ENCODE peak calls at places on chromosomes 4 and X, in five cellular contexts. One of them, this sample, is unnamed.

GRCh38 chrX:46574337-46574940 is 874 bp downstream of the CHST7 start:
- DNase-seq in SJSA1: peak
- DNase-seq in fibroblast of villous mesenchyme: no peak
- DNase-seq in suprapubic skin: no peak
- DNase-seq in mesenchymal stem cell: peak
- DNase-seq in this sample: no peak

GRCh38 chr4:55721651-55722050 is 85.6 kb upstream of the NMU start:
- DNase-seq in SJSA1: no peak
- DNase-seq in fibroblast of villous mesenchyme: no peak
- DNase-seq in mesenchymal stem cell: no peak
- DNase-seq in suprapubic skin: no peak
- DNase-seq in this sample: peak

GRCh38 chrX:40632199-40632598 is 9.0 kb downstream of the MPC1L start:
- DNase-seq in SJSA1: no peak
- DNase-seq in mesenchymal stem cell: no peak
- DNase-seq in suprapubic skin: no peak
- DNase-seq in fibroblast of villous mesenchyme: no peak
- DNase-seq in this sample: no peak

GRCh38 chr4:14912426-14912825 is 89.9 kb upstream of the CPEB2 start:
- DNase-seq in fibroblast of villous mesenchyme: no peak
- DNase-seq in suprapubic skin: no peak
- DNase-seq in mesenchymal stem cell: no peak
- DNase-seq in SJSA1: no peak
- DNase-seq in this sample: no peak

GRCh38 chrX:68684291-68684918 is 36.9 kb downstream of the STARD8 start:
- DNase-seq in SJSA1: no peak
- DNase-seq in fibroblast of villous mesenchyme: no peak
- DNase-seq in mesenchymal stem cell: peak
- DNase-seq in suprapubic skin: no peak
- DNase-seq in this sample: peak

GRCh38 chr4:176123710-176124407 is 58.2 kb downstream of the WDR17 start:
- DNase-seq in SJSA1: peak
- DNase-seq in mesenchymal stem cell: peak
- DNase-seq in suprapubic skin: no peak
- DNase-seq in fibroblast of villous mesenchyme: peak
- DNase-seq in this sample: peak

GRCh38 chr4:95304898-95305297 is 243.9 kb downstream of the UNC5C start:
- DNase-seq in mesenchymal stem cell: peak
- DNase-seq in SJSA1: peak
- DNase-seq in suprapubic skin: no peak
- DNase-seq in fibroblast of villous mesenchyme: peak
- DNase-seq in this sample: no peak

GRCh38 chr4:83285022-83285387 is 407 bp upstream of the COQ2 start:
- DNase-seq in fibroblast of villous mesenchyme: peak
- DNase-seq in SJSA1: no peak
- DNase-seq in mesenchymal stem cell: peak
- DNase-seq in suprapubic skin: no peak
- DNase-seq in this sample: peak

GRCh38 chr4:47213106-47213505 is 181.7 kb downstream of the GABRB1 start:
- DNase-seq in suprapubic skin: no peak
- DNase-seq in fibroblast of villous mesenchyme: no peak
- DNase-seq in mesenchymal stem cell: peak
- DNase-seq in SJSA1: peak
- DNase-seq in this sample: no peak

GRCh38 chrX:117839544-117839943 is 277.1 kb downstream of the KLHL13 start:
- DNase-seq in suprapubic skin: no peak
- DNase-seq in mesenchymal stem cell: no peak
- DNase-seq in fibroblast of villous mesenchyme: no peak
- DNase-seq in SJSA1: no peak
- DNase-seq in this sample: no peak

GRCh38 chr4:20464381-20464780 is 212.7 kb downstream of the SLIT2 start:
- DNase-seq in suprapubic skin: no peak
- DNase-seq in mesenchymal stem cell: peak
- DNase-seq in SJSA1: peak
- DNase-seq in fibroblast of villous mesenchyme: peak
- DNase-seq in this sample: no peak

GRCh38 chrX:37905436-37906147 is 58.2 kb upstream of the DYNLT3 start:
- DNase-seq in mesenchymal stem cell: peak
- DNase-seq in SJSA1: peak
- DNase-seq in suprapubic skin: no peak
- DNase-seq in fibroblast of villous mesenchyme: peak
- DNase-seq in this sample: peak

GRCh38 chr4:176001171-176002006 is 64.3 kb upstream of the WDR17 start:
- DNase-seq in fibroblast of villous mesenchyme: peak
- DNase-seq in suprapubic skin: no peak
- DNase-seq in SJSA1: peak
- DNase-seq in mesenchymal stem cell: peak
- DNase-seq in this sample: no peak

GRCh38 chr4:11338990-11339782 is 89.5 kb downstream of the HS3ST1 start:
- DNase-seq in mesenchymal stem cell: no peak
- DNase-seq in SJSA1: no peak
- DNase-seq in fibroblast of villous mesenchyme: no peak
- DNase-seq in suprapubic skin: no peak
- DNase-seq in this sample: no peak

GRCh38 chrX:68694429-68695205 is 47.2 kb downstream of the STARD8 start:
- DNase-seq in SJSA1: no peak
- DNase-seq in suprapubic skin: no peak
- DNase-seq in mesenchymal stem cell: no peak
- DNase-seq in fibroblast of villous mesenchyme: no peak
- DNase-seq in this sample: no peak

GRCh38 chr4:100641326-100641725 is 123.5 kb upstream of the EMCN start:
- DNase-seq in SJSA1: no peak
- DNase-seq in mesenchymal stem cell: no peak
- DNase-seq in fibroblast of villous mesenchyme: no peak
- DNase-seq in suprapubic skin: no peak
- DNase-seq in this sample: no peak

GRCh38 chr4:123083612-123084011 is 161.2 kb upstream of the NUDT6 start:
- DNase-seq in suprapubic skin: no peak
- DNase-seq in mesenchymal stem cell: no peak
- DNase-seq in SJSA1: no peak
- DNase-seq in fibroblast of villous mesenchyme: no peak
- DNase-seq in this sample: peak

GRCh38 chrX:134660627-134661026 is 2.4 kb upstream of the PLAC1 start:
- DNase-seq in suprapubic skin: no peak
- DNase-seq in SJSA1: no peak
- DNase-seq in fibroblast of villous mesenchyme: peak
- DNase-seq in mesenchymal stem cell: peak
- DNase-seq in this sample: no peak

GRCh38 chr4:182448281-182449151 is 205.3 kb downstream of the TENM3 start:
- DNase-seq in SJSA1: peak
- DNase-seq in suprapubic skin: peak
- DNase-seq in mesenchymal stem cell: peak
- DNase-seq in fibroblast of villous mesenchyme: peak
- DNase-seq in this sample: no peak

GRCh38 chr4:182453830-182454229 is 210.6 kb downstream of the TENM3 start:
- DNase-seq in SJSA1: no peak
- DNase-seq in mesenchymal stem cell: no peak
- DNase-seq in suprapubic skin: no peak
- DNase-seq in fibroblast of villous mesenchyme: no peak
- DNase-seq in this sample: no peak

GRCh38 chr4:182447938-182448280 is 204.7 kb downstream of the TENM3 start:
- DNase-seq in mesenchymal stem cell: no peak
- DNase-seq in SJSA1: no peak
- DNase-seq in suprapubic skin: no peak
- DNase-seq in fibroblast of villous mesenchyme: no peak
- DNase-seq in this sample: no peak

GRCh38 chr4:182449960-182450359 is 206.8 kb downstream of the TENM3 start:
- DNase-seq in suprapubic skin: no peak
- DNase-seq in fibroblast of villous mesenchyme: peak
- DNase-seq in mesenchymal stem cell: peak
- DNase-seq in SJSA1: peak
- DNase-seq in this sample: no peak

GRCh38 chr4:182449186-182449880 is 206.1 kb downstream of the TENM3 start:
- DNase-seq in SJSA1: peak
- DNase-seq in fibroblast of villous mesenchyme: peak
- DNase-seq in suprapubic skin: no peak
- DNase-seq in mesenchymal stem cell: peak
- DNase-seq in this sample: no peak
- H3K4me3 ChIP-seq in SJSA1: peak
- H3K4me3 ChIP-seq in fibroblast of villous mesenchyme: peak
- H3K4me3 ChIP-seq in suprapubic skin: peak
- H3K4me3 ChIP-seq in mesenchymal stem cell: peak
- H3K4me3 ChIP-seq in this sample: no peak

GRCh38 chr4:40173470-40173875 is 23.4 kb upstream of the RHOH start:
- DNase-seq in fibroblast of villous mesenchyme: peak
- DNase-seq in mesenchymal stem cell: no peak
- DNase-seq in suprapubic skin: no peak
- DNase-seq in SJSA1: no peak
- DNase-seq in this sample: no peak
- H3K4me3 ChIP-seq in fibroblast of villous mesenchyme: no peak
- H3K4me3 ChIP-seq in mesenchymal stem cell: no peak
- H3K4me3 ChIP-seq in suprapubic skin: no peak
- H3K4me3 ChIP-seq in SJSA1: no peak
- H3K4me3 ChIP-seq in this sample: no peak

GRCh38 chrX:129845616-129846190 is 2.0 kb upstream of the ZDHHC9 start:
- DNase-seq in suprapubic skin: no peak
- DNase-seq in mesenchymal stem cell: no peak
- DNase-seq in fibroblast of villous mesenchyme: no peak
- DNase-seq in SJSA1: no peak
- DNase-seq in this sample: no peak

GRCh38 chrX:129840334-129840733 is 3.4 kb downstream of the ZDHHC9 start:
- DNase-seq in suprapubic skin: no peak
- DNase-seq in fibroblast of villous mesenchyme: peak
- DNase-seq in SJSA1: no peak
- DNase-seq in mesenchymal stem cell: no peak
- DNase-seq in this sample: no peak

GRCh38 chrX:129842510-129843208 is 1.0 kb downstream of the ZDHHC9 start:
- DNase-seq in suprapubic skin: no peak
- DNase-seq in mesenchymal stem cell: peak
- DNase-seq in fibroblast of villous mesenchyme: peak
- DNase-seq in SJSA1: peak
- DNase-seq in this sample: no peak

GRCh38 chrX:129843459-129844306 is at the start of gene ZDHHC9:
- DNase-seq in mesenchymal stem cell: peak
- DNase-seq in fibroblast of villous mesenchyme: peak
- DNase-seq in suprapubic skin: peak
- DNase-seq in SJSA1: peak
- DNase-seq in this sample: peak

GRCh38 chrX:129843209-129843458 is 552 bp downstream of the ZDHHC9 start:
- DNase-seq in SJSA1: peak
- DNase-seq in mesenchymal stem cell: no peak
- DNase-seq in suprapubic skin: no peak
- DNase-seq in fibroblast of villous mesenchyme: no peak
- DNase-seq in this sample: no peak
- H3K4me3 ChIP-seq in SJSA1: peak
- H3K4me3 ChIP-seq in mesenchymal stem cell: peak
- H3K4me3 ChIP-seq in suprapubic skin: peak
- H3K4me3 ChIP-seq in fibroblast of villous mesenchyme: peak
- H3K4me3 ChIP-seq in this sample: peak

GRCh38 chrX:2402361-2402690 is 98.5 kb downstream of the DHRSX start:
- DNase-seq in mesenchymal stem cell: no peak
- DNase-seq in SJSA1: no peak
- DNase-seq in suprapubic skin: peak
- DNase-seq in fibroblast of villous mesenchyme: no peak
- DNase-seq in this sample: no peak
- H3K4me3 ChIP-seq in mesenchymal stem cell: no peak
- H3K4me3 ChIP-seq in SJSA1: no peak
- H3K4me3 ChIP-seq in suprapubic skin: peak
- H3K4me3 ChIP-seq in fibroblast of villous mesenchyme: no peak
- H3K4me3 ChIP-seq in this sample: no peak

This sample was measured in NB4.